ENCODE peak calls at places on chromosome 14, in seven cellular contexts. Y is thoracic aorta; Q is H9; V is SK-N-SH; U is stimulated activated CD4-positive, alpha-beta T cell treated with anti-CD3 and anti-CD28 coated beads, Interleukin-15, amount 100 ng/mL, for 1 hour; K is CD8-positive, alpha-beta T cell; D is heart left ventricle. C is an unnamed sample.

GRCh38 chr14:30193791-30194407 is 266.3 kb upstream of the PRKD1 start:
- DNase-seq in Y (no peak), Q (no peak), V (no peak), U (no peak), K (no peak), D (no peak), C (no peak)

GRCh38 chr14:57089901-57090300 is 178.8 kb downstream of the EXOC5 start:
- DNase-seq in Y (no peak), Q (no peak), V (no peak), U (no peak), K (no peak), D (no peak), C (peak; percentile 35)

GRCh38 chr14:71803539-71804260 is 128.5 kb upstream of the RGS6 start:
- DNase-seq in Y (no peak), Q (no peak), V (no peak), U (no peak), K (no peak), D (no peak), C (no peak)

GRCh38 chr14:74202113-74202512 is 37.1 kb upstream of the VSX2 start:
- DNase-seq in Y (no peak), Q (no peak), V (no peak), U (no peak), K (no peak), D (no peak), C (no peak)

GRCh38 chr14:95500201-95500681 is 16.2 kb downstream of the SYNE3 start:
- DNase-seq in Y (no peak), Q (no peak), V (no peak), U (no peak), K (no peak), D (no peak), C (no peak)

GRCh38 chr14:34562776-34563150 is 23.3 kb upstream of the EAPP start:
- DNase-seq in Y (no peak), Q (no peak), V (no peak), U (no peak), K (no peak), D (no peak), C (no peak)

GRCh38 chr14:61256826-61257468 is 24.2 kb downstream of the TMEM30B start:
- DNase-seq in Y (no peak), Q (no peak), V (no peak), U (no peak), K (no peak), D (no peak), C (no peak)

GRCh38 chr14:100594625-100594951 is 7.4 kb upstream of the BEGAIN start:
- DNase-seq in Y (no peak), Q (no peak), V (no peak), U (no peak), K (no peak), D (peak; percentile 38), C (no peak)

GRCh38 chr14:26870722-26871121 is 272.9 kb upstream of the NOVA1 start:
- DNase-seq in Y (no peak), Q (no peak), V (no peak), U (no peak), K (no peak), D (no peak), C (peak; percentile 47)

GRCh38 chr14:102241147-102241546 is 63.8 kb downstream of the MOK start:
- DNase-seq in Y (no peak), Q (no peak), V (no peak), U (no peak), K (no peak), D (no peak), C (no peak)

GRCh38 chr14:61420326-61420725 is 98.9 kb downstream of the PRKCH start:
- DNase-seq in Y (no peak), Q (no peak), V (no peak), U (no peak), K (peak; percentile 49), D (no peak), C (no peak)

GRCh38 chr14:95440951-95441350 is 75.5 kb downstream of the SYNE3 start:
- DNase-seq in Y (no peak), Q (no peak), V (peak; percentile 65), U (no peak), K (no peak), D (no peak), C (no peak)

GRCh38 chr14:54291491-54292191 is 105.2 kb upstream of the CDKN3 start:
- DNase-seq in Y (no peak), Q (peak; percentile 54), V (no peak), U (no peak), K (no peak), D (no peak), C (peak; percentile 80)

GRCh38 chr14:72054929-72055328 is 122.7 kb downstream of the RGS6 start:
- DNase-seq in Y (no peak), Q (no peak), V (no peak), U (no peak), K (no peak), D (no peak), C (no peak)

GRCh38 chr14:75591987-75592575 is 13.7 kb downstream of the FLVCR2 start:
- DNase-seq in Y (no peak), Q (no peak), V (no peak), U (no peak), K (no peak), D (no peak), C (no peak)

GRCh38 chr14:81991998-81992397 is 458.3 kb upstream of the SEL1L start:
- DNase-seq in Y (no peak), Q (no peak), V (no peak), U (no peak), K (no peak), D (no peak), C (no peak)

GRCh38 chr14:87503711-87504110 is 489.3 kb downstream of the GALC start:
- DNase-seq in Y (no peak), Q (no peak), V (no peak), U (no peak), K (no peak), D (no peak), C (no peak)

GRCh38 chr14:93892923-93893549 is 34.1 kb upstream of the FAM181A start:
- DNase-seq in Y (peak; percentile 34), Q (peak; percentile 82), V (peak; percentile 78), U (peak; percentile 61), K (peak; percentile 73), D (peak; percentile 82), C (peak; percentile 38)

GRCh38 chr14:71729581-71729980 is 202.6 kb upstream of the RGS6 start:
- DNase-seq in Y (no peak), Q (no peak), V (no peak), U (no peak), K (no peak), D (no peak), C (no peak)

GRCh38 chr14:73888460-73888725 is 1.7 kb downstream of the ZNF410 start:
- DNase-seq in Y (no peak), Q (no peak), V (no peak), U (no peak), K (no peak), D (no peak), C (no peak)

GRCh38 chr14:67883717-67884116 is 64.1 kb downstream of the RAD51B start:
- DNase-seq in Y (no peak), Q (no peak), V (no peak), U (no peak), K (no peak), D (no peak), C (peak; percentile 4)

GRCh38 chr14:99941211-99941610 is 124.0 kb upstream of the EVL start:
- DNase-seq in Y (no peak), Q (no peak), V (no peak), U (no peak), K (no peak), D (no peak), C (no peak)

GRCh38 chr14:76354310-76354709 is 21.6 kb upstream of the ESRRB start:
- DNase-seq in Y (no peak), Q (no peak), V (no peak), U (no peak), K (no peak), D (no peak), C (no peak)

GRCh38 chr14:95237121-95237876 is 80.0 kb upstream of the DICER1 start:
- DNase-seq in Y (no peak), Q (no peak), V (no peak), U (no peak), K (no peak), D (no peak), C (no peak)

GRCh38 chr14:96162741-96163140 is 41.9 kb upstream of the BDKRB2 start:
- DNase-seq in Y (no peak), Q (peak; percentile 3), V (no peak), U (no peak), K (no peak), D (no peak), C (no peak)

GRCh38 chr14:69153848-69154208 is 909 bp upstream of the DCAF5 start:
- DNase-seq in Y (no peak), Q (no peak), V (peak; percentile 36), U (no peak), K (peak; percentile 17), D (no peak), C (peak; percentile 61)

GRCh38 chr14:58574623-58575022 is 63.1 kb upstream of the DACT1 start:
- DNase-seq in Y (no peak), Q (no peak), V (no peak), U (no peak), K (no peak), D (no peak), C (no peak)

GRCh38 chr14:59333668-59334067 is 131.5 kb downstream of the GPR135 start:
- DNase-seq in Y (no peak), Q (no peak), V (no peak), U (no peak), K (no peak), D (no peak), C (peak; percentile 23)

GRCh38 chr14:70972107-70972976 is 65.1 kb downstream of the PCNX1 start:
- DNase-seq in Y (peak; percentile 67), Q (peak; percentile 69), V (peak; percentile 62), U (peak; percentile 59), K (peak; percentile 87), D (peak; percentile 64), C (peak; percentile 70)

GRCh38 chr14:69281450-69282169 is 21.7 kb downstream of the GALNT16 start:
- DNase-seq in Y (no peak), Q (no peak), V (no peak), U (no peak), K (no peak), D (peak; percentile 60), C (peak; percentile 77)

C was measured in NCI-H2227 treated with DMSO at 0.1 percent for 48 hours.